ENCODE peak calls at places on chromosome 20, in eight cellular contexts. P is stimulated activated effector memory CD8-positive, alpha-beta T cell treated with anti-CD3 and anti-CD28 coated beads, Interleukin-12 subunit alpha, Interleukin-12 subunit beta, amount 100 ng/mL, for 72 hours; D is stimulated activated CD4-positive, alpha-beta T cell treated with anti-CD3 and anti-CD28 coated beads, Interleukin-4, amount 100 ng/mL, for 1 hour; A is cardiac fibroblast; M is ureter; T is A549; O is iPS DF 6.9; C is fibroblast of lung. Q is an unnamed sample.

GRCh38 chr20:47610247-47610944 is 108.7 kb downstream of the NCOA3 start:
- DNase-seq in P (peak), D (peak), A (peak), M (no peak), T (peak), O (no peak), C (peak), Q (no peak)

GRCh38 chr20:3121271-3121911 is 36.9 kb upstream of the AVP start:
- DNase-seq in P (no peak), D (no peak), A (no peak), M (no peak), T (no peak), O (no peak), C (no peak), Q (no peak)

GRCh38 chr20:36268501-36269342 is 32.4 kb downstream of the AAR2 start:
- DNase-seq in P (no peak), D (no peak), A (no peak), M (no peak), T (no peak), O (no peak), C (peak), Q (no peak)

GRCh38 chr20:24914388-24915241 is 34.5 kb upstream of the CST7 start:
- DNase-seq in P (peak), D (no peak), A (no peak), M (peak), T (no peak), O (no peak), C (no peak), Q (no peak)

GRCh38 chr20:59481082-59482018 is 123.0 kb upstream of the PHACTR3 start:
- DNase-seq in P (no peak), D (no peak), A (no peak), M (no peak), T (no peak), O (no peak), C (no peak), Q (no peak)

GRCh38 chr20:12068146-12068545 is 150.5 kb downstream of the BTBD3 start:
- DNase-seq in P (no peak), D (no peak), A (no peak), M (no peak), T (no peak), O (no peak), C (peak), Q (no peak)

GRCh38 chr20:4932061-4932460 is 69.2 kb downstream of the SLC23A2 start:
- DNase-seq in P (no peak), D (no peak), A (no peak), M (no peak), T (no peak), O (no peak), C (no peak), Q (no peak)

GRCh38 chr20:19688031-19688806 is 69.8 kb upstream of the RIN2 start:
- DNase-seq in P (no peak), D (no peak), A (peak), M (peak), T (peak), O (no peak), C (peak), Q (no peak)

GRCh38 chr20:47765715-47766594 is 19.3 kb downstream of the SULF2 start:
- DNase-seq in P (no peak), D (no peak), A (peak), M (no peak), T (no peak), O (no peak), C (peak), Q (no peak)

Q was measured in SIG-M5.